ENCODE peak calls at places on chromosomes 7 and 10, in four cellular contexts. W is SK-N-SH, C is HCT116, L is HepG2. U is an unnamed sample.

GRCh38 chr10:11183000-11183399 is 165.3 kb downstream of the CELF2 start:
- DNase-seq in C (no peak), W (no peak), L (no peak), U (no peak)

GRCh38 chr7:44796034-44796503 is 412 bp upstream of the PPIA start:
- DNase-seq in C (peak; percentile 16), W (no peak), L (peak; percentile 53), U (peak; percentile 60)

GRCh38 chr7:46191776-46192175 is 270.7 kb upstream of the IGFBP3 start:
- DNase-seq in C (no peak), L (no peak), W (no peak), U (no peak)

GRCh38 chr10:98467506-98468318 is 21.0 kb upstream of the HPS1 start:
- DNase-seq in L (peak; percentile 79), C (peak; percentile 89), W (peak; percentile 88), U (peak; percentile 95)

GRCh38 chr7:101754432-101755159 is 62.8 kb upstream of the CUX1 start:
- DNase-seq in C (no peak), W (peak; percentile 80), L (no peak), U (no peak)

GRCh38 chr7:79386688-79387422 is 66.6 kb downstream of the MAGI2 start:
- DNase-seq in W (no peak), L (no peak), C (no peak), U (peak; percentile 42)

GRCh38 chr7:27104244-27105149 is 2.0 kb upstream of the HOXA2 start:
- DNase-seq in C (no peak), L (no peak), W (no peak), U (no peak)

GRCh38 chr7:3106353-3106752 is 62.7 kb upstream of the CARD11 start:
- DNase-seq in L (no peak), C (no peak), W (no peak), U (peak; percentile 60)

GRCh38 chr10:68239596-68240150 is 7.8 kb upstream of the ATOH7 start:
- DNase-seq in L (no peak), W (no peak), C (no peak), U (no peak)

GRCh38 chr7:110382736-110383135 is 708.2 kb upstream of the LRRN3 start:
- DNase-seq in L (no peak), W (no peak), C (no peak), U (no peak)

GRCh38 chr7:101947899-101948298 is 130.5 kb downstream of the CUX1 start:
- DNase-seq in L (no peak), W (peak; percentile 88), C (no peak), U (no peak)

DNA sequence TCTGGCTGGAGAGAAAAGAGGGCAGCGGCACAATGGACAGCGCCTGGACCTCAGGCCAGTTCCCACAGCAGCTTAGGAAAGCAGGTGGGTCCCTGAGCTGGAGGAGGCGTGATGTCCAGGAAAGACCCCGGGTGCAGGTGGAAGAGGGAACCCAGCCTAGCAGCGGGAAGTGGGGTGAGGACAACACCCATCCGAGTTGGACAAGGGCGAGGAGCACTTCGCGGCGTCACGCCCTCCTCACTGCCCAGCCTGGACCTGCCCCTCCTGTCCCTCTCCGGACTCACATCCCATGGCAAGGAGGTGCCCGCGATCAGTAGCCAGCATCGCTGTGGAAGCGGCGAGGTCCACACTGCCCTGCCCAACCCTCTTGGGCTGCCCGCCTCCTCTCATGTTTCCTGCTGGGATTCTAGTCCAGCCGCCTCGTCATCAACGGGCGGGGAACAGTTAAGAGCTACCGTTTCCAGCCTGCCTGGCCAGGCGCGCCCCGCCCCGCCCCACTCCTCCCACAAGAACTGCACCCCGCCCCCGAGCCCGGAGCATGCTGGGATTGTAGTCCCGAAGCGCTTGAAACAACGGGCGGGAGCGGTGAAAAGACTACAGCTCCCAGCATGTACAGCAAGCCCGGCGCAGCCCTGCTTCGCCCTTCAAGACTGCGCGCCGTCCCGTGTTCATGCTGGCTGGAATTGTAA is 930.6 kb upstream of the ZNF722 start:
- DNase-seq in C (no peak), L (no peak), W (no peak), U (peak; percentile 99)
- TF ChIP-seq JUND in C (no peak), L (no peak), W (no peak), U (no peak)

GRCh38 chr10:60266513-60266912 is 123.2 kb downstream of the ANK3 start:
- DNase-seq in C (no peak), W (no peak), L (no peak), U (no peak)

GRCh38 chr10:60271319-60272040 is 118.2 kb downstream of the ANK3 start:
- DNase-seq in C (no peak), L (no peak), W (no peak), U (no peak)

GRCh38 chr10:60267802-60268201 is 121.9 kb downstream of the ANK3 start:
- DNase-seq in W (no peak), L (no peak), C (no peak), U (no peak)

DNA sequence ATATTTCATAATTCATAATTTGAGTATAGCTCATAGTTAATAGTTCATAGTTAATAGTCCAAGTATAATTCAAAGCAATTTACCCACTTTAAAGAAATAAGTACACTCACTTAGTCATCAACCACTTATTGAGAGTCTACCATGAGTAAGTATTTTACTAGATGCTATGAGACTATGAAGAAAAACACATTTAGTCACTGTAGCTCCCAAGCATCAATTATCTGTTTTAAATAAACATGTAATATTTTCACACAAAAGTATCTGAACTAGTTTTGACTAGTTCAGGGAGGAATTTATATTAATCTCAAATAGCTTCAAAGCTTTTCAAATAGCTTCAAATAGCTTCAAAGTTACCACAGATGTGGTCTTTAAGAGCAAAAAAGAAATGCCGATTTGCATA is 119.2 kb downstream of the ANK3 start:
- DNase-seq in C (no peak), L (no peak), W (no peak), U (no peak)
- TF ChIP-seq JUND in C (no peak), L (no peak), W (no peak), U (no peak)

GRCh38 chr10:78524342-78524741 is 490.7 kb downstream of the RPS24 start:
- DNase-seq in C (no peak), L (no peak), W (peak; percentile 55), U (no peak)
- TF ChIP-seq JUND in C (no peak), L (no peak), W (no peak), U (no peak)

GRCh38 chr7:92904292-92905131 is 68.1 kb upstream of the CDK6 start:
- DNase-seq in L (peak; percentile 16), W (peak; percentile 27), C (peak; percentile 88), U (no peak)
- TF ChIP-seq JUND in L (no peak), W (peak; percentile 98), C (peak; percentile 80), U (no peak)

DNA sequence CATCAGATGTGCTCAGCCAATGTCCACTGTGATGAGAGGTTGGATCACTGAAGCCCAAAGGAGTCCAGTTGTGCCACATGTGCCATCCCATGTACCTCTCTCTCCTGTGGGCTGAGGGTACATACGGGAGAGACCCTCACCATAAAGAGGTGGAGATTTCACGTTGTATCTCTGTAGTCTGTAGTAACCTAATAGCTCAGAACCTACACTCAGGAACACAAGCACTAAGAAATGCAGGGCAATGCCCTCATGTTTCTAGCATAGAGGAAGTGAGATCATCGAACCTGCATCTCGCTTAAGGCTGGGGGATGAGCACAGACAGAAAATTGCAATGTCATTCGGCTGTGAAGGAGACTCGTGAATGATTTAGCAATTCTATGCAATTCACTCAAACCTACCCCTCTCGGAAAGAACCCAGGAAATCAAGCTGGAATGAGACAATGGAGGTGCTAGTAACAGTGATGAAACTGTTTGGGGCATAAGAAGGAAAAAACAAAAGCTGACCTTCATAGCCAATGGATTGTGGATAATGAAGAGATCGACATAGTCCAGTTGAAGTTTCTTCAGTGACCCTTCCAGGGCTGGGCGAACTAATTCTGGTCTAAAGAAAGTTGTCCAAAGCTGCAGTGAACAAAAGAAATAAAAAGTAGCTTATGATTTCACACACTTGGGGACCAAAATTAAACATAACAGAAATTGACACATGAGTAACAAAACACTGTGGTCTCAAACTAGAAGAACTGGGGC is 80.3 kb upstream of the UCN3 start:
- DNase-seq in W (no peak), C (no peak), L (no peak), U (no peak)
- TF ChIP-seq JUND in W (no peak), C (no peak), L (no peak), U (no peak)